ENCODE peak calls at places on chromosome 10, in seven cellular contexts. E is IMR-90, H is neuronal stem cell, T is H9, P is mesendoderm, C is H1, A is trophoblast cell. F is an unnamed sample.
A peak's percentile ranks its signal among the peaks of the same experiment; 100 is the strongest.

GRCh38 chr10:129690248-129691070 is 223.4 kb downstream of the MGMT start:
- DNase-seq in E (no peak), H (no peak), T (no peak), P (no peak), C (no peak), A (no peak), F (no peak)

GRCh38 chr10:76218045-76218444 is 786.6 kb downstream of the LRMDA start:
- DNase-seq in E (no peak), H (no peak), T (no peak), P (no peak), C (no peak), A (no peak), F (no peak)

GRCh38 chr10:47457826-47458225 is 26.1 kb downstream of the ANXA8 start:
- DNase-seq in E (no peak), H (no peak), T (no peak), P (no peak), C (peak; percentile 10), A (no peak), F (no peak)

GRCh38 chr10:71362141-71362540 is 34.6 kb upstream of the CDH23 start:
- DNase-seq in E (no peak), H (no peak), T (no peak), P (no peak), C (no peak), A (no peak), F (no peak)

GRCh38 chr10:100872034-100872791 is 40.5 kb upstream of the SLF2 start:
- DNase-seq in E (peak; percentile 77), H (no peak), T (peak; percentile 77), P (peak; percentile 70), C (peak; percentile 92), A (peak; percentile 45), F (no peak)

GRCh38 chr10:75646218-75646915 is 214.9 kb downstream of the LRMDA start:
- DNase-seq in E (no peak), H (no peak), T (no peak), P (no peak), C (no peak), A (no peak), F (no peak)

GRCh38 chr10:11163990-11164805 is 146.5 kb downstream of the CELF2 start:
- DNase-seq in E (no peak), H (peak; percentile 63), T (no peak), P (no peak), C (peak; percentile 48), A (no peak), F (no peak)

GRCh38 chr10:108048898-108049297 is 884.4 kb upstream of the SORCS1 start:
- DNase-seq in E (no peak), H (no peak), T (no peak), P (no peak), C (no peak), A (no peak), F (no peak)

GRCh38 chr10:97534746-97535367 is 36.1 kb downstream of the UBTD1 start:
- DNase-seq in E (no peak), H (no peak), T (peak; percentile 78), P (peak; percentile 85), C (peak; percentile 79), A (peak; percentile 56), F (peak; percentile 50)

GRCh38 chr10:126147866-126148578 is 240.3 kb downstream of the ADAM12 start:
- DNase-seq in E (peak; percentile 51), H (no peak), T (no peak), P (peak; percentile 29), C (no peak), A (no peak), F (peak; percentile 60)

GRCh38 chr10:3949741-3950140 is 164.7 kb upstream of the KLF6 start:
- DNase-seq in E (no peak), H (no peak), T (no peak), P (no peak), C (no peak), A (no peak), F (no peak)

GRCh38 chr10:53441804-53442203 is 669.2 kb upstream of the MBL2 start:
- DNase-seq in E (no peak), H (no peak), T (no peak), P (no peak), C (no peak), A (no peak), F (no peak)

GRCh38 chr10:53453196-53453595 is 680.6 kb upstream of the MBL2 start:
- DNase-seq in E (no peak), H (no peak), T (no peak), P (peak; percentile 84), C (no peak), A (no peak), F (no peak)

GRCh38 chr10:53447576-53447975 is 675.0 kb upstream of the MBL2 start:
- DNase-seq in E (no peak), H (no peak), T (no peak), P (no peak), C (no peak), A (no peak), F (no peak)
- H3K4ac ChIP-seq in E (no peak overlapping the region), H (no peak overlapping the region), T (no peak overlapping the region), P (no peak overlapping the region), C (no peak overlapping the region), A (no peak overlapping the region), F (no peak overlapping the region)

GRCh38 chr10:103440416-103440815 is 11.8 kb downstream of the CALHM2 start:
- DNase-seq in E (no peak), H (no peak), T (no peak), P (no peak), C (no peak), A (no peak), F (no peak)

GRCh38 chr10:103439776-103440175 is 12.4 kb downstream of the CALHM2 start:
- DNase-seq in E (no peak), H (no peak), T (no peak), P (no peak), C (no peak), A (no peak), F (no peak)

GRCh38 chr10:103441206-103441605 is 11.0 kb downstream of the CALHM2 start:
- DNase-seq in E (no peak), H (no peak), T (no peak), P (no peak), C (no peak), A (peak; percentile 32), F (peak; percentile 13)

GRCh38 chr10:103442031-103442461 is 10.1 kb downstream of the CALHM2 start:
- DNase-seq in E (peak; percentile 55), H (no peak), T (no peak), P (no peak), C (no peak), A (peak; percentile 31), F (peak; percentile 76)

DNA sequence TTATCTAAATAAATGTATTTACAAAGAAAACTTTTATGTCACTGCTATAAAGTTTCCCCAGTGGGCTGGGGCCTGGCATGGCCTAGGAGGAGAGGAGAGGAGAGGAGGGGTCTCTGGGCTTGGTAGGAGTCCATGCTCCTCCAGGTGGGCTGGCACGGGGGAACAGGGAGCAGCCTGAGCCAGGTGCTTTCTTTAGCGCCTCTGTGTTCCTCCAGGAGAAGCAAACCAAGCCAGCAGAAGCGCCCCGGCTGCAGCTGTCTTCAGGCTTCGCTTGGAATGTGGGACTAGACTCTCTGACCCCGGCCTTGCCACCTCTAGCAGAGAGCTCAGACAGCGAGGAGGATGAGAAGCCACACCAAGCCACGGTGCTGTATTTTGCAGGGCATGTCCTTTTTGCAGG is 10.6 kb downstream of the CALHM2 start:
- DNase-seq in E (no peak), H (no peak), T (no peak), P (no peak), C (no peak), A (no peak), F (no peak)
- H3K4ac ChIP-seq in E (no peak overlapping the region), H (no peak overlapping the region), T (no peak overlapping the region), P (no peak overlapping the region), C (no peak overlapping the region), A (no peak overlapping the region), F (no peak overlapping the region)

DNA sequence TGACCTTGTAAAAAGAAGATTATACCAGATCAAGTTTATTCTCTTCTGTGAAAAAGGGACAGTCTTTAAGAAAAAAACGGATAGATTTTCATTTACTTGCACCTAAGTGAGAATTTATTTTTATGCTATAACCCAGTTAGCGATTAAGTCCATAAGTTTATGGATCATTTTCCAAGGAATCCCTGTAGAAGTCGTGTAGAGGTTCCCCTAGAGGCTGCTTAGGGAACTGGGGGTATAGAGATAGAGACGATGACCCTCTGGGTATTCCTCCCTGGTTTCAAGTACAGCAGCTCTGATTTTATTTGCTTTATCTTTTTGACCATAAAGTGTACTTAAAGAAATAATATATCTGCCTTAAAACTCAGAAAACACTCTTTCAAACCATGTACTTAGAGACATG is 648.4 kb upstream of the LRRTM3 start:
- DNase-seq in E (no peak), H (no peak), T (no peak), P (no peak), C (no peak), A (no peak), F (no peak)
- H3K4ac ChIP-seq in E (no peak overlapping the region), H (no peak overlapping the region), T (no peak overlapping the region), P (no peak overlapping the region), C (no peak overlapping the region), A (no peak overlapping the region), F (no peak overlapping the region)

GRCh38 chr10:74637685-74638084 is 188.7 kb upstream of the KAT6B start:
- DNase-seq in E (no peak), H (no peak), T (no peak), P (no peak), C (no peak), A (no peak), F (no peak)
- H3K4ac ChIP-seq in E (no peak overlapping the region), H (no peak overlapping the region), T (no peak overlapping the region), P (no peak overlapping the region), C (no peak overlapping the region), A (no peak overlapping the region), F (no peak overlapping the region)

GRCh38 chr10:19329475-19329874 is 280.9 kb downstream of the MALRD1 start:
- DNase-seq in E (no peak), H (no peak), T (no peak), P (no peak), C (no peak), A (no peak), F (no peak)

GRCh38 chr10:19331164-19331563 is 282.6 kb downstream of the MALRD1 start:
- DNase-seq in E (no peak), H (no peak), T (no peak), P (no peak), C (no peak), A (no peak), F (no peak)

GRCh38 chr10:19328582-19328981 is 280.0 kb downstream of the MALRD1 start:
- DNase-seq in E (no peak), H (no peak), T (no peak), P (no peak), C (no peak), A (peak; percentile 3), F (no peak)

DNA sequence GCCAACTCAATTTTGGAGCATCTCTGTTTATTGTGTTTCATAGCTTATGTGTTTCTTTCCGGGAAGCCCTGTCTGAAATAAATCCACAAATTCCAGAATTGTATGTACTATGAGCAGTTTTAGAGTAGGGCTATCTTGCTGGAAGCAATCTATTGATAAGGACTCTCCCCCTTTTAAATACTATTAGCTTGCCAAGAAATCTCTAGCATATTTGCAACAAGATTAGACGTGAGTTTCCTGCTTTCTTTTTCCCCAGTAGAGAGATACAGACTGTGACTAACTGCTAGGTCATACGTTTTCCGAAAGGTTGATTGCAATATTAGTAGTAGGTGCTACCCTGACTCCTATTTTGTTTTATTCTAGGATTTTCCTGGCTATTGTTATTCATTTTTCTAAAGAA is 277.0 kb downstream of the MALRD1 start:
- DNase-seq in E (peak; percentile 15), H (no peak), T (no peak), P (peak; percentile 15), C (no peak), A (no peak), F (no peak)
- H3K4ac ChIP-seq in E (no peak overlapping the region), H (no peak overlapping the region), T (no peak overlapping the region), P (no peak overlapping the region), C (no peak overlapping the region), A (no peak overlapping the region), F (no peak overlapping the region)

GRCh38 chr10:60821661-60822060 is 43.4 kb downstream of the CDK1 start:
- DNase-seq in E (peak; percentile 35), H (no peak), T (no peak), P (no peak), C (no peak), A (no peak), F (peak; percentile 40)
- H3K4ac ChIP-seq in E (no peak overlapping the region), H (no peak overlapping the region), T (no peak overlapping the region), P (no peak overlapping the region), C (no peak overlapping the region), A (no peak overlapping the region), F (no peak overlapping the region)

F was measured in mesenchymal stem cell.